ENCODE peak calls at places on chromosomes 3 and 15, in eight cellular contexts. One of them, this sample, is unnamed.

GRCh38 chr3:104960579-104960978 is 406.1 kb upstream of the ALCAM start:
- DNase-seq in NB4: no peak
- DNase-seq in AG04450: no peak
- DNase-seq in OCI-LY7: no peak
- DNase-seq in astrocyte of the spinal cord: no peak
- DNase-seq in natural killer cell: no peak
- DNase-seq in choroid plexus epithelial cell: no peak
- DNase-seq in H9: no peak
- DNase-seq in this sample: no peak

GRCh38 chr3:174442317-174442682 is 416.8 kb upstream of the NAALADL2 start:
- DNase-seq in natural killer cell: no peak
- DNase-seq in AG04450: no peak
- DNase-seq in NB4: no peak
- DNase-seq in astrocyte of the spinal cord: no peak
- DNase-seq in H9: no peak
- DNase-seq in OCI-LY7: no peak
- DNase-seq in choroid plexus epithelial cell: no peak
- DNase-seq in this sample: no peak

GRCh38 chr3:149898771-149899170 is 71.9 kb downstream of the PFN2 start:
- DNase-seq in AG04450: peak; percentile 21
- DNase-seq in H9: no peak
- DNase-seq in OCI-LY7: no peak
- DNase-seq in choroid plexus epithelial cell: peak; percentile 88
- DNase-seq in astrocyte of the spinal cord: peak; percentile 82
- DNase-seq in NB4: no peak
- DNase-seq in natural killer cell: no peak
- DNase-seq in this sample: no peak

GRCh38 chr3:22962244-22962643 is 240.9 kb upstream of the UBE2E2 start:
- DNase-seq in AG04450: no peak
- DNase-seq in choroid plexus epithelial cell: no peak
- DNase-seq in astrocyte of the spinal cord: no peak
- DNase-seq in natural killer cell: no peak
- DNase-seq in NB4: no peak
- DNase-seq in OCI-LY7: no peak
- DNase-seq in H9: no peak
- DNase-seq in this sample: no peak

GRCh38 chr15:46126581-46126980 is 491.8 kb downstream of the SQOR start:
- DNase-seq in natural killer cell: no peak
- DNase-seq in AG04450: no peak
- DNase-seq in astrocyte of the spinal cord: no peak
- DNase-seq in choroid plexus epithelial cell: no peak
- DNase-seq in H9: no peak
- DNase-seq in OCI-LY7: no peak
- DNase-seq in NB4: no peak
- DNase-seq in this sample: no peak

GRCh38 chr3:158773845-158774542 is 27.9 kb upstream of the MFSD1 start:
- DNase-seq in NB4: no peak
- DNase-seq in astrocyte of the spinal cord: peak; percentile 23
- DNase-seq in AG04450: peak; percentile 29
- DNase-seq in natural killer cell: no peak
- DNase-seq in OCI-LY7: no peak
- DNase-seq in H9: no peak
- DNase-seq in choroid plexus epithelial cell: peak; percentile 72
- DNase-seq in this sample: no peak

GRCh38 chr3:157494581-157495281 is 8.5 kb downstream of the VEPH1 start:
- DNase-seq in natural killer cell: no peak
- DNase-seq in choroid plexus epithelial cell: peak; percentile 48
- DNase-seq in astrocyte of the spinal cord: peak; percentile 38
- DNase-seq in OCI-LY7: no peak
- DNase-seq in NB4: no peak
- DNase-seq in H9: no peak
- DNase-seq in AG04450: no peak
- DNase-seq in this sample: no peak

GRCh38 chr15:31782951-31783350 is 247.4 kb upstream of the CHRNA7 start:
- DNase-seq in OCI-LY7: no peak
- DNase-seq in AG04450: no peak
- DNase-seq in choroid plexus epithelial cell: no peak
- DNase-seq in H9: no peak
- DNase-seq in NB4: no peak
- DNase-seq in astrocyte of the spinal cord: no peak
- DNase-seq in natural killer cell: no peak
- DNase-seq in this sample: no peak

GRCh38 chr3:187072582-187072981 is 66.7 kb downstream of the RPL39L start:
- DNase-seq in OCI-LY7: peak; percentile 60
- DNase-seq in natural killer cell: no peak
- DNase-seq in astrocyte of the spinal cord: no peak
- DNase-seq in AG04450: no peak
- DNase-seq in H9: no peak
- DNase-seq in choroid plexus epithelial cell: no peak
- DNase-seq in NB4: peak; percentile 50
- DNase-seq in this sample: no peak

GRCh38 chr3:141235661-141236171 is 4.1 kb downstream of the PXYLP1 start:
- DNase-seq in OCI-LY7: no peak
- DNase-seq in NB4: no peak
- DNase-seq in H9: no peak
- DNase-seq in astrocyte of the spinal cord: no peak
- DNase-seq in natural killer cell: no peak
- DNase-seq in AG04450: no peak
- DNase-seq in choroid plexus epithelial cell: no peak
- DNase-seq in this sample: no peak

GRCh38 chr3:18379647-18380046 is 45.5 kb downstream of the SATB1 start:
- DNase-seq in AG04450: no peak
- DNase-seq in astrocyte of the spinal cord: no peak
- DNase-seq in NB4: no peak
- DNase-seq in natural killer cell: no peak
- DNase-seq in OCI-LY7: no peak
- DNase-seq in choroid plexus epithelial cell: no peak
- DNase-seq in H9: peak; percentile 33
- DNase-seq in this sample: no peak

GRCh38 chr3:107857854-107858253 is 233.0 kb downstream of the CD47 start:
- DNase-seq in choroid plexus epithelial cell: no peak
- DNase-seq in H9: no peak
- DNase-seq in AG04450: no peak
- DNase-seq in natural killer cell: no peak
- DNase-seq in astrocyte of the spinal cord: no peak
- DNase-seq in OCI-LY7: no peak
- DNase-seq in NB4: no peak
- DNase-seq in this sample: no peak

GRCh38 chr3:38005076-38006020 is 14.8 kb downstream of the VILL start:
- DNase-seq in choroid plexus epithelial cell: no peak
- DNase-seq in AG04450: no peak
- DNase-seq in H9: no peak
- DNase-seq in OCI-LY7: no peak
- DNase-seq in astrocyte of the spinal cord: peak; percentile 38
- DNase-seq in NB4: no peak
- DNase-seq in natural killer cell: no peak
- DNase-seq in this sample: peak; percentile 43

GRCh38 chr3:112132975-112133448 is at the start of gene GCSAM:
- DNase-seq in OCI-LY7: peak; percentile 90
- DNase-seq in natural killer cell: no peak
- DNase-seq in H9: no peak
- DNase-seq in AG04450: no peak
- DNase-seq in NB4: peak; percentile 36
- DNase-seq in choroid plexus epithelial cell: peak; percentile 17
- DNase-seq in astrocyte of the spinal cord: no peak
- DNase-seq in this sample: peak; percentile 69

GRCh38 chr15:60548101-60548500 is 69.2 kb upstream of the ICE2 start:
- DNase-seq in OCI-LY7: no peak
- DNase-seq in natural killer cell: no peak
- DNase-seq in NB4: no peak
- DNase-seq in H9: no peak
- DNase-seq in AG04450: no peak
- DNase-seq in choroid plexus epithelial cell: no peak
- DNase-seq in astrocyte of the spinal cord: no peak
- DNase-seq in this sample: no peak

GRCh38 chr3:159796744-159797143 is 191.9 kb upstream of the IL12A start:
- DNase-seq in choroid plexus epithelial cell: peak; percentile 68
- DNase-seq in H9: no peak
- DNase-seq in OCI-LY7: no peak
- DNase-seq in NB4: no peak
- DNase-seq in AG04450: no peak
- DNase-seq in astrocyte of the spinal cord: peak; percentile 94
- DNase-seq in natural killer cell: no peak
- DNase-seq in this sample: no peak

GRCh38 chr15:84684092-84684491 is 26.1 kb upstream of the NMB start:
- DNase-seq in choroid plexus epithelial cell: peak; percentile 86
- DNase-seq in OCI-LY7: no peak
- DNase-seq in AG04450: no peak
- DNase-seq in astrocyte of the spinal cord: peak; percentile 49
- DNase-seq in NB4: peak; percentile 35
- DNase-seq in natural killer cell: no peak
- DNase-seq in H9: no peak
- DNase-seq in this sample: peak; percentile 67

DNA sequence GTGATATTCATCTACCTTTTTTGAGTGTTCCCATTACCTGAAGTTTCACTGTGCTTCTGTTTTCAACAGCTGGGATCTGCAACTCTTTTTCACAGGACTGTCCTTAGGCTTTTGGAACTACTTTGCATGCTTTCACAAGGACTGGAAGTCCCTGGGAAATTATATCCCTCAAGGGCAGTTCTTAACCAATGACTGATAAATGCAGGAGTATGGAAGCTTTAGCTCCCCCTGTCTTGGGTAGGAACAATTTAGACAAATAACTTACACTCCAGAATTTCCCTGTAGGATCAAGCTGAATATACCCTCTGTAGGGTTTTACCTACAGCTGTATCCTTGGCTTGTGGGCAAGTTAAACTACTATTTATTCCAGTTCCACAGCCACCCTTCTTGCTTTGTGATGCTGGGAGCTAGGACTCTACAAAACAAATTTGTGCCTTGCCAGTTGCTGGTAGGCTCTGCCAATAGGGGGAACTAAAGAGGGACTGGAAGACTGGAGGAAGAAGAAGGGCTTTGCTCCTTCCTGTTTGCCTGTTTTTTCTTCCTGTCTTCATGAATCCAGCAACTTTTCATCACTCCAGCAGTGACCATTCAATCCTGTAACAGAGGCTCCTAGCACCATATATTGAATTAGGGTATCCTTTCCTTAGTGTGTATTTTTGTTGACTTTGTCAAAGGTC is 6.8 kb upstream of the ZNF280D start:
- DNase-seq in NB4: peak; percentile 36
- DNase-seq in AG04450: no peak
- DNase-seq in OCI-LY7: peak; percentile 25
- DNase-seq in natural killer cell: no peak
- DNase-seq in astrocyte of the spinal cord: no peak
- DNase-seq in H9: peak; percentile 40
- DNase-seq in choroid plexus epithelial cell: no peak
- DNase-seq in this sample: no peak
- TF ChIP-seq CTCF in NB4: no peak
- TF ChIP-seq CTCF in AG04450: peak; percentile 10
- TF ChIP-seq CTCF in OCI-LY7: peak; percentile 70
- TF ChIP-seq CTCF in natural killer cell: no peak
- TF ChIP-seq CTCF in astrocyte of the spinal cord: peak; percentile 3
- TF ChIP-seq CTCF in H9: peak; percentile 64
- TF ChIP-seq CTCF in choroid plexus epithelial cell: peak; percentile 31
- TF ChIP-seq CTCF in this sample: peak; percentile 47

GRCh38 chr3:43690400-43691119 is at the start of gene ABHD5:
- DNase-seq in natural killer cell: peak; percentile 91
- DNase-seq in OCI-LY7: peak; percentile 94
- DNase-seq in choroid plexus epithelial cell: peak; percentile 97
- DNase-seq in astrocyte of the spinal cord: peak; percentile 97
- DNase-seq in NB4: peak; percentile 95
- DNase-seq in H9: peak; percentile 94
- DNase-seq in AG04450: peak; percentile 85
- DNase-seq in this sample: peak; percentile 84
- TF ChIP-seq CTCF in natural killer cell: peak; percentile 27
- TF ChIP-seq CTCF in OCI-LY7: no peak
- TF ChIP-seq CTCF in choroid plexus epithelial cell: peak; percentile 36
- TF ChIP-seq CTCF in astrocyte of the spinal cord: peak; percentile 20
- TF ChIP-seq CTCF in NB4: peak; percentile 16
- TF ChIP-seq CTCF in H9: peak; percentile 35
- TF ChIP-seq CTCF in AG04450: peak; percentile 39
- TF ChIP-seq CTCF in this sample: peak; percentile 11

GRCh38 chr3:48999085-48999858 is 7.9 kb upstream of the WDR6 start:
- DNase-seq in OCI-LY7: no peak
- DNase-seq in natural killer cell: no peak
- DNase-seq in H9: no peak
- DNase-seq in AG04450: no peak
- DNase-seq in astrocyte of the spinal cord: no peak
- DNase-seq in choroid plexus epithelial cell: no peak
- DNase-seq in NB4: no peak
- DNase-seq in this sample: no peak

GRCh38 chr3:48996640-48997039 is 6.6 kb downstream of the P4HTM start:
- DNase-seq in OCI-LY7: no peak
- DNase-seq in natural killer cell: no peak
- DNase-seq in H9: no peak
- DNase-seq in choroid plexus epithelial cell: no peak
- DNase-seq in NB4: no peak
- DNase-seq in AG04450: no peak
- DNase-seq in astrocyte of the spinal cord: no peak
- DNase-seq in this sample: no peak

GRCh38 chr3:48993834-48994233 is 3.8 kb downstream of the P4HTM start:
- DNase-seq in NB4: peak; percentile 33
- DNase-seq in AG04450: no peak
- DNase-seq in H9: no peak
- DNase-seq in natural killer cell: no peak
- DNase-seq in astrocyte of the spinal cord: no peak
- DNase-seq in OCI-LY7: no peak
- DNase-seq in choroid plexus epithelial cell: no peak
- DNase-seq in this sample: no peak

GRCh38 chr3:48997714-48998637 is 7.9 kb downstream of the P4HTM start:
- DNase-seq in choroid plexus epithelial cell: no peak
- DNase-seq in NB4: no peak
- DNase-seq in OCI-LY7: no peak
- DNase-seq in AG04450: no peak
- DNase-seq in astrocyte of the spinal cord: no peak
- DNase-seq in H9: peak; percentile 52
- DNase-seq in natural killer cell: no peak
- DNase-seq in this sample: no peak

GRCh38 chr3:48997102-48997637 is 7.1 kb downstream of the P4HTM start:
- DNase-seq in astrocyte of the spinal cord: no peak
- DNase-seq in natural killer cell: no peak
- DNase-seq in OCI-LY7: no peak
- DNase-seq in choroid plexus epithelial cell: no peak
- DNase-seq in NB4: no peak
- DNase-seq in H9: no peak
- DNase-seq in AG04450: no peak
- DNase-seq in this sample: no peak
- TF ChIP-seq CTCF in astrocyte of the spinal cord: no peak
- TF ChIP-seq CTCF in natural killer cell: no peak
- TF ChIP-seq CTCF in OCI-LY7: peak; percentile 36
- TF ChIP-seq CTCF in choroid plexus epithelial cell: no peak
- TF ChIP-seq CTCF in NB4: no peak
- TF ChIP-seq CTCF in H9: no peak
- TF ChIP-seq CTCF in AG04450: no peak
- TF ChIP-seq CTCF in this sample: no peak

GRCh38 chr3:122665226-122665786 is 15.3 kb upstream of the PARP14 start:
- DNase-seq in natural killer cell: no peak
- DNase-seq in choroid plexus epithelial cell: no peak
- DNase-seq in AG04450: no peak
- DNase-seq in H9: no peak
- DNase-seq in OCI-LY7: no peak
- DNase-seq in NB4: no peak
- DNase-seq in astrocyte of the spinal cord: no peak
- DNase-seq in this sample: no peak

GRCh38 chr3:122661633-122662032 is 19.0 kb upstream of the PARP14 start:
- DNase-seq in natural killer cell: no peak
- DNase-seq in astrocyte of the spinal cord: no peak
- DNase-seq in OCI-LY7: no peak
- DNase-seq in H9: no peak
- DNase-seq in choroid plexus epithelial cell: no peak
- DNase-seq in NB4: peak; percentile 91
- DNase-seq in AG04450: no peak
- DNase-seq in this sample: no peak

GRCh38 chr3:122660575-122660974 is 20.1 kb upstream of the PARP14 start:
- DNase-seq in astrocyte of the spinal cord: no peak
- DNase-seq in choroid plexus epithelial cell: no peak
- DNase-seq in H9: peak; percentile 70
- DNase-seq in NB4: peak; percentile 18
- DNase-seq in natural killer cell: no peak
- DNase-seq in OCI-LY7: peak; percentile 9
- DNase-seq in AG04450: no peak
- DNase-seq in this sample: no peak
- TF ChIP-seq CTCF in astrocyte of the spinal cord: no peak
- TF ChIP-seq CTCF in choroid plexus epithelial cell: no peak
- TF ChIP-seq CTCF in H9: peak; percentile 70
- TF ChIP-seq CTCF in NB4: no peak
- TF ChIP-seq CTCF in natural killer cell: no peak
- TF ChIP-seq CTCF in OCI-LY7: peak; percentile 65
- TF ChIP-seq CTCF in AG04450: no peak
- TF ChIP-seq CTCF in this sample: no peak